ENCODE peak calls at places on chromosomes 2 and 18, in nine cellular contexts. N, P, Y, X, M, E, G, V and A are unnamed samples.

GRCh38 chr2:120765911-120766757 is 30.5 kb downstream of the GLI2 start:
- DNase-seq in Y (peak), G (no peak), M (peak), E (peak), X (peak), V (peak), P (no peak), N (peak), A (no peak)

GRCh38 chr2:5991305-5991968 is 299.3 kb downstream of the SOX11 start:
- DNase-seq in E (no peak), N (peak), G (no peak), Y (no peak), V (peak), P (no peak), X (no peak), M (no peak), A (no peak)

GRCh38 chr2:134207589-134208209 is 46.2 kb upstream of the MGAT5 start:
- DNase-seq in G (no peak), N (peak), X (peak), Y (peak), M (peak), P (peak), V (peak), E (peak), A (peak)

GRCh38 chr18:69172046-69172445 is 228.6 kb upstream of the DOK6 start:
- DNase-seq in X (no peak), N (no peak), M (peak), V (peak), P (no peak), Y (no peak), E (peak), G (no peak), A (no peak)

GRCh38 chr2:207122914-207123744 is 42.6 kb downstream of the KLF7 start:
- DNase-seq in G (no peak), E (no peak), M (no peak), X (no peak), P (no peak), N (no peak), V (no peak), Y (no peak), A (no peak)

GRCh38 chr2:120320318-120320851 is 25.6 kb upstream of the INHBB start:
- DNase-seq in X (no peak), V (peak), Y (no peak), M (no peak), G (no peak), P (no peak), E (no peak), N (no peak), A (no peak)

GRCh38 chr2:100182494-100183355 is 40.3 kb upstream of the AFF3 start:
- DNase-seq in M (peak), E (peak), N (peak), P (no peak), G (peak), Y (peak), X (no peak), V (peak), A (no peak)

GRCh38 chr2:231563378-231563961 is 29.2 kb upstream of the TEX44 start:
- DNase-seq in V (peak), G (peak), N (peak), Y (no peak), M (peak), E (peak), X (peak), P (peak), A (peak)

GRCh38 chr2:63780483-63781155 is 61.1 kb upstream of the UGP2 start:
- DNase-seq in Y (no peak), X (no peak), E (no peak), M (peak), N (no peak), V (no peak), G (no peak), P (no peak), A (no peak)

GRCh38 chr2:133012847-133013734 is 343.1 kb upstream of the LYPD1 start:
- DNase-seq in E (no peak), Y (no peak), N (no peak), V (no peak), G (no peak), X (no peak), P (peak), M (no peak), A (no peak)

GRCh38 chr18:51514128-51514527 is 316.6 kb upstream of the MEX3C start:
- DNase-seq in E (no peak), N (no peak), X (no peak), G (no peak), P (peak), Y (no peak), V (no peak), M (no peak), A (no peak)
- H3K4me3 ChIP-seq in E (no peak), N (no peak), X (no peak), G (no peak), P (no peak), Y (no peak), V (no peak), M (no peak), A (no peak)

GRCh38 chr2:44651974-44652373 is 289.5 kb upstream of the SIX3 start:
- DNase-seq in M (no peak), Y (no peak), V (no peak), P (peak), E (no peak), X (no peak), G (no peak), N (no peak), A (no peak)
- H3K4me3 ChIP-seq in M (no peak), Y (no peak), V (no peak), P (no peak), E (no peak), X (no peak), G (no peak), N (no peak), A (no peak)

DNA sequence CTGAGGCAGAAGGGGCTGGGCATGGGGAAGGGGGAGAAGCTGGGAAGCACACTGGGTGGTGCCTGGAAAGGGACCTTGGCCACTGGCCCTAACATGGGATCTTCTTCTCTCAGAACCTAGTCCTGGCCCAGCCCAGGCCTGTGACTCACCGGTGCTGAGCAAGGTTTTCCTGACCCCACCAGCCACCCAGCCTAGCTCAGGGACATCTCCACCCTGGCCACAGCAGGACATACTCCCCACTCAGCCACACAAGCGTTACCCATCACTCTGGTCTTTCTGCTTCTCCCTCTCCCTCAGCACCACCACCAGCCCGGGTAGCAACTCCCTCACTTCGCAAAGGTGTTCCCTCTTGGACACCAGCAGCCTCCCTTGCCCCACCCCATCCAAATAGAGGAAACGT is 22.8 kb downstream of the TNS1 start:
- DNase-seq in V (no peak), G (no peak), E (peak), M (peak), Y (peak), X (peak), N (no peak), P (no peak), A (no peak)
- H3K4me3 ChIP-seq in V (no peak), G (no peak), E (no peak), M (no peak), Y (no peak), X (no peak), N (no peak), P (no peak), A (no peak)

GRCh38 chr2:161417428-161418274 is 1.6 kb downstream of the TBR1 start:
- DNase-seq in V (no peak), M (no peak), N (no peak), G (peak), E (no peak), X (no peak), P (no peak), Y (no peak), A (no peak)
- H3K4me3 ChIP-seq in V (no peak), M (no peak), N (no peak), G (no peak), E (no peak), X (no peak), P (no peak), Y (no peak), A (no peak)

GRCh38 chr2:160063266-160063665 is 851 bp upstream of the PLA2R1 start:
- DNase-seq in Y (no peak), X (no peak), G (no peak), M (peak), V (no peak), E (no peak), P (no peak), N (no peak), A (no peak)
- H3K4me3 ChIP-seq in Y (peak), X (peak), G (no peak), M (peak), V (no peak), E (peak), P (no peak), N (no peak), A (peak)

GRCh38 chr2:232610081-232610480 is 23.3 kb upstream of the EFHD1 start:
- DNase-seq in V (no peak), G (no peak), N (no peak), M (no peak), P (no peak), X (no peak), E (no peak), Y (no peak), A (no peak)
- H3K4me3 ChIP-seq in V (no peak), G (no peak), N (no peak), M (no peak), P (no peak), X (no peak), E (no peak), Y (no peak), A (no peak)